ENCODE peak calls at places on chromosomes 11 and 22, in five cellular contexts. A is right lobe of liver, S is mesendoderm, I is upper lobe of right lung, H is left ventricle myocardium inferior. L is an unnamed sample.

GRCh38 chr11:93757924-93758865 is 16.7 kb downstream of the C11orf54 start:
- DNase-seq in A (no peak), S (no peak), I (no peak), H (no peak), L (no peak)

GRCh38 chr22:29641052-29641780 is 37.8 kb downstream of the NF2 start:
- DNase-seq in A (no peak), S (no peak), I (no peak), H (no peak), L (no peak)

GRCh38 chr11:47466701-47467250 is 17.8 kb upstream of the RAPSN start:
- DNase-seq in A (peak), S (peak), I (peak), H (peak), L (peak)

GRCh38 chr11:17476317-17477083 is at the start of gene ABCC8:
- DNase-seq in A (no peak), S (peak), I (no peak), H (no peak), L (no peak)

GRCh38 chr11:107898270-107898669 is 30.0 kb upstream of the RAB39A start:
- DNase-seq in A (no peak), S (peak), I (no peak), H (no peak), L (no peak)

GRCh38 chr22:30245985-30246901 is at the start of gene LIF:
- DNase-seq in A (no peak), S (peak), I (no peak), H (no peak), L (no peak)

GRCh38 chr22:46902998-46903916 is 140.8 kb downstream of the TBC1D22A start:
- DNase-seq in A (no peak), S (peak), I (peak), H (no peak), L (no peak)

GRCh38 chr11:11468919-11469318 is 115.9 kb upstream of the CSNK2A3 start:
- DNase-seq in A (no peak), S (no peak), I (no peak), H (no peak), L (no peak)

GRCh38 chr22:37369536-37369935 is 57.7 kb downstream of the ELFN2 start:
- DNase-seq in A (no peak), S (no peak), I (no peak), H (no peak), L (no peak)

GRCh38 chr22:29031236-29031982 is 30.2 kb downstream of the C22orf31 start:
- DNase-seq in A (peak), S (peak), I (peak), H (no peak), L (peak)

GRCh38 chr11:38411149-38411548 is 1813.1 kb upstream of the RAG2 start:
- DNase-seq in A (no peak), S (peak), I (no peak), H (no peak), L (no peak)

GRCh38 chr11:36102868-36103267 is 159.0 kb downstream of the LDLRAD3 start:
- DNase-seq in A (no peak), S (no peak), I (no peak), H (no peak), L (no peak)

GRCh38 chr11:71293961-71294782 is 41.8 kb upstream of the SHANK2 start:
- DNase-seq in A (peak), S (no peak), I (peak), H (no peak), L (no peak)

GRCh38 chr11:61827573-61828378 is at the start of gene FADS2:
- DNase-seq in A (peak), S (peak), I (peak), H (peak), L (peak)

GRCh38 chr11:134679592-134679991 is 267.6 kb upstream of the B3GAT1 start:
- DNase-seq in A (no peak), S (no peak), I (no peak), H (no peak), L (no peak)

GRCh38 chr22:38655532-38656255 is 498 bp downstream of the FAM227A start:
- DNase-seq in A (no peak), S (no peak), I (no peak), H (no peak), L (no peak)

GRCh38 chr22:44572414-44573207 is 74.6 kb upstream of the RTL6 start:
- DNase-seq in A (peak), S (no peak), I (peak), H (no peak), L (peak)

GRCh38 chr11:83070878-83071640 is 638 bp downstream of the RAB30 start:
- DNase-seq in A (peak), S (peak), I (peak), H (peak), L (peak)

GRCh38 chr11:66543263-66544107 is 2.4 kb downstream of the ZDHHC24 start:
- DNase-seq in A (no peak), S (peak), I (no peak), H (peak), L (peak)

GRCh38 chr11:106463154-106463553 is 385.7 kb downstream of the AASDHPPT start:
- DNase-seq in A (no peak), S (peak), I (no peak), H (no peak), L (no peak)

GRCh38 chr11:102528618-102529017 is 1.9 kb downstream of the MMP7 start:
- DNase-seq in A (no peak), S (no peak), I (no peak), H (no peak), L (no peak)

GRCh38 chr11:34840736-34841386 is 75.3 kb downstream of the APIP start:
- DNase-seq in A (peak), S (peak), I (no peak), H (no peak), L (no peak)

GRCh38 chr11:110712643-110713468 is 619 bp upstream of the ARHGAP20 start:
- DNase-seq in A (peak), S (peak), I (peak), H (no peak), L (peak)

GRCh38 chr11:73570415-73571114 is 27.3 kb downstream of the FAM168A start:
- DNase-seq in A (no peak), S (no peak), I (no peak), H (no peak), L (no peak)

GRCh38 chr22:50577987-50578775 is at the start of gene CPT1B:
- DNase-seq in A (no peak), S (no peak), I (no peak), H (peak), L (no peak)

GRCh38 chr11:31823372-31824371 is 12.6 kb upstream of the PAX6 start:
- DNase-seq in A (no peak), S (peak), I (no peak), H (no peak), L (no peak)

GRCh38 chr11:46366661-46367161 is 14.8 kb upstream of the MDK start:
- DNase-seq in A (no peak), S (no peak), I (no peak), H (no peak), L (no peak)

GRCh38 chr11:24861440-24861839 is 364.6 kb downstream of the LUZP2 start:
- DNase-seq in A (no peak), S (peak), I (no peak), H (no peak), L (no peak)

GRCh38 chr22:24564376-24565058 is 8.7 kb downstream of the SNRPD3 start:
- DNase-seq in A (peak), S (no peak), I (no peak), H (no peak), L (no peak)

GRCh38 chr11:65882191-65883057 is 2.8 kb downstream of the CTSW start:
- DNase-seq in A (no peak), S (no peak), I (peak), H (no peak), L (peak)

GRCh38 chr11:72831521-72832300 is 17.5 kb downstream of the ATG16L2 start:
- DNase-seq in A (peak), S (peak), I (peak), H (peak), L (peak)

GRCh38 chr11:65419460-65419772 is 3.2 kb upstream of the NEAT1 start:
- DNase-seq in A (peak), S (no peak), I (peak), H (peak), L (peak)

GRCh38 chr11:74171630-74172465 is 759 bp downstream of the PPME1 start:
- DNase-seq in A (no peak), S (peak), I (no peak), H (no peak), L (no peak)

GRCh38 chr11:115330693-115331482 is 173.3 kb downstream of the CADM1 start:
- DNase-seq in A (no peak), S (no peak), I (no peak), H (no peak), L (no peak)

GRCh38 chr11:77791301-77791700 is 29.2 kb downstream of the RSF1 start:
- DNase-seq in A (no peak), S (no peak), I (no peak), H (no peak), L (no peak)

DNA sequence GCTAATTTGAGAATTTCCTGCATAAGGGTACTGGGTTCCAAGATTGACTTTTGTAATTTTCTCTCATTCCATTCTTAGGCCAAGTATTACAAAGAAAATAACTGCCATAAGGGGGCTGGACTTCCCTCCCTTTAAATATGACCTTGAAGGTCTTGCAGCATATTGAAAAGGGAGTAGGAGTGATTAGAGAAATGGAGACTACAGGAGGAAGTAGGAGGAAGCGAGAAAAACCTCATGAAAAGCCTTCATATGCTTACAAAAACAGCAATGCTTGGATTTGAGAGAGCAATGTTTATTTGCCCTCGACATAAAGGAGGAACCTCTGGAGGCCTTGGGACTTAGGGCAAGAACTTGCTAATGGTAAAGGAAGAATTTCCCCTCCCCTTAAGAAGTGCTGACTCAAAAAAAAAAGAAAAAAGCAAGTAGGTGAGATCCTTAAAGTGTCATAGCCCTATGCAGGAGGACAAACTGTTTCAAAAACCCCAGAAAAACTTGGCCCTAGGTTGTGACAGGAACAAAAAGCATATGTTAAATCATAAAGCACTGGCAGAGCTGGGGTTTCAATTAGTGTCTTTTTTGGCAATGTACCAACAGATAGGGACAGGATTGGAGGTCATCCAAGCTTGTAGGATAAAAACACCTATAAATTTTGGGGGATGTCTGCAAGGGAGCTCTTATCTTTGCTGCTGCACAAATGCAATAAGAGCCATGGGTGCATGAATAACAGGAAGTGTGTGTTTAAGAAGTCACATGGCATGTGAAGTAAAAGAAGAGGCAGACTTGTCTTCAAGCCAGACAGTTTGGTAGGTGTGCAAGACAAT is 4.9 kb downstream of the GLYAT start:
- DNase-seq in A (no peak), S (no peak), I (no peak), H (no peak), L (no peak)
- H3K27ac ChIP-seq in A (peak), S (no peak), I (no peak), H (no peak), L (no peak)

DNA sequence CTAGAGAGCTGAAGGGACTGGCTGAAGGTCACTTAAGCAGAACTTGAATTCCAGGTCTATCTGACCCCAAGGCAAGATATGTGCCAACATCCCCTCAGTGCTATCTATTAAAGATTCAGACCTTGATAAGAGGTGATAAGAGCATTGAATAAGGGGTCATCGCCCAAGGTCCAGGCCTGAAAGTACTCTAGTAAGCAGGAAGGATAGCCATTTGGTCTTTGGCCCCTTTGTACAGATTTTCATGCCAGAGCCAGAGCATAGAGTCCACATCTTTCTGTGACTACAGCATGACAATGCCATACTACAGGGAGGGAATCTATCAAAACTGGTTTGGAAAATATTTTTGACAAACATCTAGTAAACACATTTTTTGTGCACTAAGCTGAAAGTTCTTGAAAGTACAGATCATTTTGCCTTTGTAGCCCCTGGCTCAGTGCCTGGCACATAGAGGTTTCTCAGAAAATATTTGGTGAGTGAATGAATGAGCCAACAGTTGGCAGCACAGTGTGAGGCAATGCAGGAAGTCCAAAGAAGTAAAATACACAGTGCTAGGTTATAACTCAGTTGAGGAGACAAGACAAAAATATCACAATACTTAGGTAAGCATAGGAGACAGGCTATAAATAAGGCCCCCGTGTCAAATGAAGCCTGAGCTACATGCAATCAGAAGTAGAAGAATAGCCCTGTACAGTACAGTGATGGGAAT is 15.1 kb upstream of the RRAS2 start:
- DNase-seq in A (peak), S (peak), I (no peak), H (no peak), L (no peak)
- H3K27ac ChIP-seq in A (peak), S (no peak), I (no peak), H (peak), L (no peak)

GRCh38 chr22:42855211-42855610 is 1.9 kb downstream of the ARFGAP3 start:
- DNase-seq in A (no peak), S (no peak), I (no peak), H (no peak), L (no peak)
- H3K27ac ChIP-seq in A (peak), S (no peak), I (peak), H (peak), L (no peak)

GRCh38 chr11:76038608-76039007 is 167.7 kb downstream of the WNT11 start:
- DNase-seq in A (no peak), S (no peak), I (no peak), H (no peak), L (no peak)

GRCh38 chr11:76044750-76045320 is 161.5 kb downstream of the WNT11 start:
- DNase-seq in A (no peak), S (no peak), I (no peak), H (no peak), L (no peak)

DNA sequence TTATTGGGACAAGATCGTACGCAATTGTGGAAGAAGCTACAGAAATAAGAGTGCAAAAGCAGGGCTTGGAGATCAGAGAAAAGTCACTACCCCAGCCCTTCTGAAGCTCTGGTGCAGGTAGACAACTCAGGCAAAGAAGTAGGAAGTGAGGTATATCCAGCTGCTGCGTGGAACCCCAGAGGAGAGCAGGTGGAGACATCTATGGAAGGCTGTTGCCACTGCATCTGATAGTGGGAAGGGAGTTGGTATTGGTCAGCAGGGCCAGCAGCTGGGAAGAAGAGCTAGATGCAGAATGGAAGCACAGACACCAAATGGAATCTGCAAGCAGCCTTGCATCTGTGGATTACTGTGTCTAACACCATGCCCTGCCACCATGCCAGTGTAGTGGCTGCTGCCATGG is 165.1 kb downstream of the WNT11 start:
- DNase-seq in A (no peak), S (peak), I (no peak), H (no peak), L (no peak)
- H3K27ac ChIP-seq in A (no peak), S (no peak), I (no peak), H (no peak), L (no peak)

DNA sequence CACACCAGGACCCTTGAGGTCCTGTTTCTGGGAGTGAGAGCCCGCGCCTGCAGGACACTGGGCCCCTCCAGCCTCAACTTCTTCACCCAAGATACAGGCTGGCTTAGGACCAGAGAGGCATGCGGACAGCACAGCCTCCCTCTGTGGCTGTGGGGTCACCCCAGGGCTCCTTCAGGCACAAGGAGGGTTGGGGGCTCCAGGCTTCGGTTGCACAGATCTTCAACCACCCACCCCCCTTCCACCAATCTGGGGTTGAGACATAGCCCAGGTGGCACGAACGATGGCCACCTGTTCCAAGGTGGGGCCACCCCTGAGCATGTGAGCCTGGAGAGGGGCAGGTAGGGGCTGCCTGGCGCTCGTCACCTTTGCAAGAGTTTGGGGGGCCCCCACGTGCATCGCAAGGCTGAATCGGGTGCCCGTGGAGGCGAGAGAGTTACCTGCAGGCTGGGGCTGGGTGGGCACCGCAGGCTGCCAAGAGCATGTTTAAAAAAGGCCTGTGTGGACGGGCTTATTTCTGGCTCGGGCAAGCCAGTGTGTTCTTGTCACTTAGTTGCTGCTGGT is 1.2 kb downstream of the ZDHHC8 start:
- DNase-seq in A (no peak), S (no peak), I (no peak), H (no peak), L (no peak)
- H3K27ac ChIP-seq in A (no peak), S (no peak), I (peak), H (peak), L (peak)

DNA sequence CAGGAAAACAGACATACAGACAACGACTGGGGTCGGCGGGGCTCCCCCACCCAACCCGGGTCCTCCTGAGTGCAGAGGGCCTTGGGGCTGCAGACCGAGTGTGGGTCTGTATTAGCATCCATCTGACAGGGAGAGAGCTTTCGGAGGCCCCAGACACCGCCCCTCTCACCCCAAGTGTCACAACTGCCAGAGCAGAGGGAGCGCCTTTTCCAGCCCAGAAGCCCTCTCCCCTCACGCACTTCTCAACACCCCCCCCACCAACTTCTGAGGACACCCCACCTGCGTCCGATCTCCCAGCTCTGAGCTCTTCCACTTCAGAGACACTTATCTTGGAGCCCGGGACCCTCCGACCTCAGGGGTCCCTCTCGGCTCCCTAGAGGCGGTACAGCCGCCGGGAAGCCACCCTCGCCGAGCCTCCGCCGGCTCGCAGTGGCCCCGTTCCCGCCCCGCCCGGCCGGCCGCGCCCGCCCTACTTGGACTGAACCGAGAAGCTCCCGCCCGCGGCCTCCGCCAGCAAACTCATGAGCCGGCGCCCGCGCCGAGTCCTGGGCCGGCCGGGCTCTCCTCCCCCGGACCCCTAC is 380 bp downstream of the RHOG start:
- DNase-seq in A (peak), S (no peak), I (no peak), H (no peak), L (no peak)
- H3K27ac ChIP-seq in A (peak), S (peak), I (peak), H (peak), L (peak)

GRCh38 chr11:1486054-1486825 is at the start of gene MOB2:
- DNase-seq in A (no peak), S (no peak), I (peak), H (peak), L (peak)
- H3K27ac ChIP-seq in A (no peak), S (no peak), I (peak), H (peak), L (peak)

L was measured in ovary.